ENCODE peak calls at places on chromosomes 7 and 10, in seven cellular contexts. A is astrocyte, X is stomach, W is fibroblast of lung, M is Panc1, F is neuronal stem cell, C is choroid plexus epithelial cell. K is an unnamed sample.

GRCh38 chr10:124737708-124738107 is 6.5 kb downstream of the FAM53B start:
- DNase-seq in M (no peak), W (no peak), A (no peak), C (no peak), F (no peak), X (no peak), K (no peak)

GRCh38 chr10:69988094-69988493 is 64.6 kb upstream of the MACROH2A2 start:
- DNase-seq in A (no peak), C (no peak), X (no peak), F (no peak), M (no peak), W (no peak), K (no peak)

GRCh38 chr7:70696139-70696782 is 435.7 kb upstream of the GALNT17 start:
- DNase-seq in F (peak), A (peak), X (no peak), W (peak), C (peak), M (no peak), K (no peak)

GRCh38 chr7:102891693-102892261 is 21.0 kb upstream of the LRRC17 start:
- DNase-seq in X (peak), C (peak), W (peak), F (no peak), M (no peak), A (peak), K (no peak)

GRCh38 chr10:131158695-131159094 is 152.8 kb downstream of the TCERG1L start:
- DNase-seq in W (no peak), M (no peak), F (no peak), C (no peak), A (no peak), X (no peak), K (no peak)

GRCh38 chr7:24777811-24778210 is 20.5 kb upstream of the GSDME start:
- DNase-seq in M (no peak), W (peak), C (no peak), F (no peak), X (no peak), A (no peak), K (no peak)

GRCh38 chr10:106958591-106959328 is 205.7 kb downstream of the SORCS1 start:
- DNase-seq in X (no peak), W (no peak), F (no peak), C (no peak), A (no peak), M (no peak), K (no peak)

GRCh38 chr7:54961391-54961790 is 57.4 kb upstream of the EGFR start:
- DNase-seq in M (no peak), C (no peak), X (no peak), F (no peak), A (no peak), W (peak), K (no peak)

GRCh38 chr7:132436121-132436520 is 140.1 kb downstream of the PLXNA4 start:
- DNase-seq in M (no peak), X (no peak), C (no peak), F (no peak), W (no peak), A (no peak), K (no peak)

GRCh38 chr7:81361769-81362168 is 408.1 kb downstream of the HGF start:
- DNase-seq in M (no peak), C (peak), W (no peak), X (no peak), A (peak), F (no peak), K (no peak)

GRCh38 chr7:84633-85020 is 107.7 kb upstream of the FAM20C start:
- DNase-seq in A (no peak), F (no peak), W (no peak), M (no peak), X (peak), C (no peak), K (no peak)

GRCh38 chr7:52911795-52912194 is 123.6 kb upstream of the POM121L12 start:
- DNase-seq in C (no peak), W (no peak), A (no peak), F (no peak), M (no peak), X (no peak), K (no peak)

GRCh38 chr10:78626471-78626870 is 442.3 kb upstream of the ZMIZ1 start:
- DNase-seq in A (no peak), C (no peak), X (no peak), F (peak), W (no peak), M (no peak), K (peak)

GRCh38 chr7:27207348-27207985 is 7.6 kb upstream of the HOXA13 start:
- DNase-seq in X (no peak), W (no peak), C (no peak), F (no peak), A (no peak), M (no peak), K (no peak)

GRCh38 chr10:48879476-48879875 is 60.2 kb downstream of the LRRC18 start:
- DNase-seq in W (no peak), M (no peak), X (no peak), F (no peak), C (no peak), A (no peak), K (no peak)

GRCh38 chr7:113504691-113505090 is 386.3 kb upstream of the SMIM30 start:
- DNase-seq in X (no peak), C (no peak), M (no peak), A (no peak), F (no peak), W (no peak), K (no peak)

GRCh38 chr10:97974108-97974507 is 56.3 kb downstream of the CRTAC1 start:
- DNase-seq in M (no peak), X (no peak), W (no peak), A (no peak), C (no peak), F (no peak), K (no peak)

GRCh38 chr10:35040761-35041501 is 49.2 kb downstream of the CUL2 start:
- DNase-seq in F (peak), C (peak), X (no peak), W (peak), M (no peak), A (peak), K (peak)

GRCh38 chr10:124722812-124723783 is 21.1 kb downstream of the FAM53B start:
- DNase-seq in M (no peak), X (no peak), W (no peak), F (no peak), C (peak), A (no peak), K (no peak)

GRCh38 chr10:109891105-109891504 is 32.2 kb downstream of the XPNPEP1 start:
- DNase-seq in W (no peak), X (no peak), C (no peak), F (no peak), A (peak), M (no peak), K (no peak)

GRCh38 chr10:71085689-71086438 is 126.5 kb upstream of the UNC5B start:
- DNase-seq in W (no peak), A (no peak), F (peak), M (no peak), X (peak), C (no peak), K (peak)

GRCh38 chr10:89861584-89862287 is 160.3 kb downstream of the KIF20B start:
- DNase-seq in X (no peak), C (peak), M (no peak), F (no peak), W (peak), A (peak), K (peak)

GRCh38 chr7:116672596-116673503 is 854 bp downstream of the MET start:
- DNase-seq in C (no peak), F (no peak), X (peak), M (no peak), W (peak), A (peak), K (no peak)

DNA sequence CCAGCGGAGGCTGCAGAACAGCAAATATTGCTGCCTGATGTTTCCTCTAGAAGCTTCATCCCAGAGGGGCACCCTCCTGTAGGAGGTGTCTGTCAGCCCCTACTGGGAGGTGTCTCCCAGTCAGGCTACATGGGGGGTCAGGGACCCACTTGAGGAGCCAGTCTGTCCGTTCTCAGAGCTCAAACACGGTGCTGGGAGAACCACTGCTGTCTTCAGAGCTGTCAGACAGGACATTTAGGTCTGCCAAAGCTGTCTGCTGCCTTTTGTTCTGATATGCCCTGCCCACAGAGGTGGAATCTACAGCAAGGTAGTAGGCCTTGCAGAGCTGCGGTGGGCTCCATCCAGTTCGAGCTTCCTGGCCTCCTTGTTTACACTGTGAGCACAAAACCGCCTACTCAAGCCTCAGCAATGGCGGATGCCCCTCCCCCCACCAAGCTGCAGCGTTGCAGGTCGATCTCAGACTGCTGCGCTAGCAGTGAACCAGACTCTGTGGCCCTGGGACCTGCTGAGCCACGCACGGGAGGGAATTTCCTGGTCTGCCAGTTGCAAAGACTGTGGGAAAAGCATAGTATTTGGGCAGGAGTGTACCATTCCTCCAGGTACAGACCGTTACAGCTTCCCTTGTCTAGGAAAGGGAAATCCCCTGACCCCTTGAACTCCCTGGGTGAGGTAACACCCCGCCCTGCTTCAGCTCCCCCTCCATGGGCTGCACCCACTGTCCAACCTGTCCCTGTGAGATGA is 17.7 kb upstream of the MINDY3 start:
- DNase-seq in W (no peak), A (no peak), C (peak), F (no peak), X (no peak), M (no peak), K (no peak)
- H3K4me3 ChIP-seq in W (no peak), A (no peak), C (peak), F (peak), X (no peak), M (no peak), K (no peak)

GRCh38 chr7:73555411-73555982 is 2.0 kb downstream of the BCL7B start:
- DNase-seq in F (no peak), M (no peak), C (no peak), X (no peak), W (no peak), A (no peak), K (no peak)
- H3K4me3 ChIP-seq in F (no peak), M (peak), C (no peak), X (peak), W (peak), A (peak), K (no peak)

GRCh38 chr10:74145133-74145532 is 5.5 kb downstream of the AP3M1 start:
- DNase-seq in C (peak), A (peak), F (no peak), W (peak), M (no peak), X (no peak), K (no peak)
- H3K4me3 ChIP-seq in C (no peak), A (no peak), F (no peak), W (no peak), M (no peak), X (no peak), K (no peak)

GRCh38 chr10:14397069-14397468 is 66.3 kb upstream of the FRMD4A start:
- DNase-seq in A (peak), M (no peak), W (peak), C (peak), F (no peak), X (no peak), K (no peak)

GRCh38 chr10:14391342-14391741 is 60.6 kb upstream of the FRMD4A start:
- DNase-seq in F (no peak), A (no peak), M (no peak), C (no peak), X (no peak), W (no peak), K (peak)

GRCh38 chr10:14394179-14394578 is 63.5 kb upstream of the FRMD4A start:
- DNase-seq in W (no peak), M (no peak), A (no peak), X (no peak), F (no peak), C (no peak), K (no peak)

GRCh38 chr10:14399641-14400040 is 68.9 kb upstream of the FRMD4A start:
- DNase-seq in A (no peak), M (no peak), X (no peak), F (no peak), C (no peak), W (no peak), K (no peak)

GRCh38 chr10:14396441-14397048 is 65.8 kb upstream of the FRMD4A start:
- DNase-seq in A (peak), F (no peak), M (no peak), C (peak), W (no peak), X (no peak), K (no peak)
- H3K4me3 ChIP-seq in A (peak), F (no peak), M (no peak), C (no peak), W (no peak), X (no peak), K (no peak)

GRCh38 chr7:99616359-99617186 is at the start of gene ZSCAN25:
- DNase-seq in M (peak), F (peak), C (peak), X (peak), W (peak), A (peak), K (peak)

GRCh38 chr7:99618726-99619125 is 2.0 kb downstream of the ZSCAN25 start:
- DNase-seq in W (no peak), M (no peak), A (no peak), C (no peak), F (no peak), X (no peak), K (no peak)

GRCh38 chr7:99614495-99614894 is 2.3 kb upstream of the ZSCAN25 start:
- DNase-seq in A (no peak), C (no peak), F (no peak), W (no peak), X (no peak), M (no peak), K (no peak)

GRCh38 chr7:99617187-99617781 is 538 bp downstream of the ZSCAN25 start:
- DNase-seq in F (no peak), M (no peak), X (no peak), A (no peak), C (no peak), W (no peak), K (no peak)

GRCh38 chr7:99615989-99616358 is 772 bp upstream of the ZSCAN25 start:
- DNase-seq in A (no peak), M (no peak), W (no peak), C (no peak), X (no peak), F (no peak), K (no peak)
- H3K4me3 ChIP-seq in A (peak), M (peak), W (no peak), C (peak), X (peak), F (no peak), K (peak)

GRCh38 chr7:79453558-79454324 is at the start of gene MAGI2:
- DNase-seq in C (peak), A (peak), W (peak), X (peak), M (no peak), F (peak), K (peak)

GRCh38 chr7:79453266-79453557 is 255 bp downstream of the MAGI2 start:
- DNase-seq in X (no peak), F (no peak), M (no peak), C (no peak), W (no peak), A (no peak), K (no peak)

GRCh38 chr7:79452495-79453265 is 787 bp downstream of the MAGI2 start:
- DNase-seq in W (peak), F (peak), X (no peak), M (no peak), A (peak), C (peak), K (peak)

GRCh38 chr7:79451580-79451979 is 1.9 kb downstream of the MAGI2 start:
- DNase-seq in C (no peak), M (no peak), X (no peak), A (no peak), W (no peak), F (no peak), K (no peak)

GRCh38 chr7:79452032-79452494 is 1.4 kb downstream of the MAGI2 start:
- DNase-seq in A (peak), X (peak), F (peak), C (peak), M (peak), W (peak), K (peak)
- H3K4me3 ChIP-seq in A (peak), X (peak), F (peak), C (peak), M (peak), W (peak), K (peak)